ENCODE peak calls at places on chromosomes 12 and 14, in four cellular contexts. J is brain microvascular endothelial cell, Y is lung, P is mucosa of descending colon. H is an unnamed sample.

GRCh38 chr14:20802341-20803084 is at the start of gene RNASE1:
- DNase-seq in Y (peak), J (no peak), P (no peak), H (no peak)

GRCh38 chr12:7093892-7094291 is 1.6 kb upstream of the C1R start:
- DNase-seq in J (no peak), Y (no peak), P (no peak), H (no peak)

GRCh38 chr12:89236237-89236636 is 116.1 kb downstream of the DUSP6 start:
- DNase-seq in J (no peak), Y (no peak), P (no peak), H (no peak)

GRCh38 chr12:58916891-58917570 is 3.3 kb downstream of the LRIG3 start:
- DNase-seq in J (peak), P (no peak), Y (no peak), H (no peak)

GRCh38 chr12:56029666-56030293 is 8.9 kb downstream of the IKZF4 start:
- DNase-seq in Y (peak), P (no peak), J (peak), H (peak)

GRCh38 chr14:104142136-104143041 is 4.0 kb downstream of the KIF26A start:
- DNase-seq in P (peak), Y (no peak), J (no peak), H (no peak)

GRCh38 chr12:124705545-124706138 is 138.2 kb upstream of the NCOR2 start:
- DNase-seq in P (no peak), J (no peak), Y (no peak), H (no peak)

GRCh38 chr12:108340037-108340436 is 926 bp upstream of the CMKLR1 start:
- DNase-seq in J (no peak), Y (no peak), P (no peak), H (no peak)

GRCh38 chr14:70289138-70289537 is 70.3 kb downstream of the COX16 start:
- DNase-seq in J (no peak), P (no peak), Y (no peak), H (no peak)

GRCh38 chr14:35944847-35945246 is 118.7 kb downstream of the BRMS1L start:
- DNase-seq in J (no peak), Y (no peak), P (no peak), H (no peak)

GRCh38 chr12:50555471-50555885 is 50.7 kb downstream of the DIP2B start:
- DNase-seq in Y (no peak), J (no peak), P (no peak), H (no peak)

GRCh38 chr14:24425704-24426103 is 3.8 kb downstream of the CBLN3 start:
- DNase-seq in J (peak), Y (no peak), P (no peak), H (peak)

GRCh38 chr12:121958521-121959240 is 40.3 kb downstream of the CFAP251 start:
- DNase-seq in J (no peak), Y (no peak), P (no peak), H (peak)

GRCh38 chr12:94644141-94644575 is 6.2 kb downstream of the TMCC3 start:
- DNase-seq in P (no peak), J (peak), Y (no peak), H (peak)

DNA sequence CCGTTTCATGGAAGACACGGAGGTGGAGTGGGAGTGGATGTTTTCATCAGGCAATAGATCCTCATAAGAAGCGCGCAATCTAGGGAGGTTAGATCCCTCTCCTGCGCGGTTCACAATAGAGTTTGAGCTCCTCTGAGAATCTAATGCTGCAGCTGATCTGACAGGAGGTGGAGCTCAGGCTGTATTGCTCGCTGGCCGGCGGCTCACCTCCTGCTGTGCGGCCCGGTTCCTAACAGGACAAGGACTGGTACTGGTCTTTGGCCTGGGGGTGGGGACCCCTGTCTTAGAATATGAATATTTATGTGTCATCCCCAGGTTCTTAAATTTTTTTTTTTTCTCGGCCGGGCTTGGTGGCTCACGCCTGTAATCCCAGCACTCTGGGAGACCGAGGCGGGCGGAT is 36.7 kb downstream of the PRICKLE1 start:
- DNase-seq in J (no peak), P (no peak), Y (no peak), H (no peak)
- H3K4me3 ChIP-seq in J (no peak), P (no peak), Y (no peak), H (no peak)

GRCh38 chr12:62713190-62713589 is 221.8 kb downstream of the PPM1H start:
- DNase-seq in P (no peak), Y (no peak), J (no peak), H (no peak)
- H3K4me3 ChIP-seq in P (no peak), Y (no peak), J (no peak), H (no peak)

GRCh38 chr12:25069221-25069620 is 120.3 kb upstream of the BCAT1 start:
- DNase-seq in J (no peak), Y (no peak), P (no peak), H (no peak)

GRCh38 chr12:25063873-25064598 is 115.1 kb upstream of the BCAT1 start:
- DNase-seq in P (no peak), Y (no peak), J (no peak), H (no peak)

GRCh38 chr12:25065035-25065434 is 116.1 kb upstream of the BCAT1 start:
- DNase-seq in Y (no peak), P (no peak), J (no peak), H (no peak)
- H3K4me3 ChIP-seq in Y (no peak), P (no peak), J (no peak), H (no peak)

DNA sequence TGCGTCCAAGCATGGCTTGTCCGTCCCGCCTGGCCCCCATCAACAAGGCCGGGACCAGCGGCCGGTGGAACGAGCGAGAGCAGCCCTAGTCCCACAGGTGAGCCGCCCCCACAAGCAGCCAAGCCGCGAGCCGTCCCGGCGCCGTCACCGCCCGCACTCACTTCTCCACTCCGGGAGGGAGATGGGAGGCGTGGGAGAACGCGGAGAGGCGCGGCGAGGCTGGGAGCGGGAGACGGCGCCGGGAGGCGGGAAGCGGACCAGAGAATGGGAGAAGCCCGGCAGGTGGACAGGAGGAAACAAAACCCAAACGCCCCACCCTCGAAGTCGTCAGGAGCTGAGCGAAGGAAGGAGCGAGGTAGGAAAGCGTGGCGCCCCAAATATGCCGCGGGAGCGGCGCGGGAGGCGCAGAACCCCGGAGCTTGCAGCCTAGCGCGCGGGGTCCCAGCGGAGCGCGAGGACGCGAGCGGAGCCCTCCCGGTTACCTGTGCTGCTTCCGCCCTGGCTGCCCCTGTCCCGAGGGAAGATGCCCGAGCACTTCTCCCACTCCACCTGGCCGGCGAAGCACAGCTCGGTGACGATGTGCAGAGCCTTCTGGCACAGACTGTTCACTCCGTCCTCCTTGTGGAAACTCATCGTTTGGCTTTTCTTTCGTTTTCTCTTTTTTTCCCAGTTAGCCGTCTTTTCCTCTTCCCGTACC is 581 bp downstream of the SYT10 start:
- DNase-seq in P (no peak), J (no peak), Y (no peak), H (no peak)
- H3K4me3 ChIP-seq in P (no peak), J (peak), Y (peak), H (peak)

DNA sequence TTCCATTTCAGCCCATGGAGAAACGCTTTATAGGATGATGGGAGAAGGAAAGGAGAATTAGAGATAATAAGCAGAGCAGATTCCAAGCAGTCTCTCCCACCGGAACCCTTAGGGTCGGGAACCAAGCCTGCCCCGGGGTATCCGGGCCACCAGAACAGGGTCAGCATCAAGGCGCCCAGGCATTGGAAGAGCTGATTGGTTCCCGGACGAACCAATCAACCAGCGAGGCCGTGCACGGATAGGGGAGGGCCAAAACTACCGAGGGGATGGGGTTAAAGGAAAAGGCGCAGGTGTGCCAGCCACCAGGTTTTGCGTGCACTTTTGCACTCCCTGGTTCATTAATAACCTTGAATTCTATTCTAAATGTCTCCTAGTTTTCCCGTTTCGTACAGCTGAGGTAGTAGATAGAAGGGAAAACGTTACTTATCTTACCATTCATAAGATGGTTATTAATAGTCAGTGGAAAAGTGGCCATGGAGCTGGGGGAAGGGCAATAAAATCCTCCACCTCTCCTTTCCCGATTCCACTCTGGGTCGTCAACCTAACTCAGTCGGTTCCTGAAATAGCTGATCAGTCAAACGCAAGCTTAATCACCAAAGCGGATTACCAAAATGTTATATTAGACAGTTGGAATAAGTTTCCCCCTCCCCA is 1.6 kb downstream of the PPM1H start:
- DNase-seq in J (no peak), Y (peak), P (no peak), H (no peak)
- H3K4me3 ChIP-seq in J (peak), Y (peak), P (no peak), H (peak)

GRCh38 chr12:64826234-64826633 is 1.8 kb downstream of the TBC1D30 start:
- DNase-seq in P (peak), J (peak), Y (peak), H (no peak)
- H3K4me3 ChIP-seq in P (no peak), J (no peak), Y (no peak), H (no peak)

DNA sequence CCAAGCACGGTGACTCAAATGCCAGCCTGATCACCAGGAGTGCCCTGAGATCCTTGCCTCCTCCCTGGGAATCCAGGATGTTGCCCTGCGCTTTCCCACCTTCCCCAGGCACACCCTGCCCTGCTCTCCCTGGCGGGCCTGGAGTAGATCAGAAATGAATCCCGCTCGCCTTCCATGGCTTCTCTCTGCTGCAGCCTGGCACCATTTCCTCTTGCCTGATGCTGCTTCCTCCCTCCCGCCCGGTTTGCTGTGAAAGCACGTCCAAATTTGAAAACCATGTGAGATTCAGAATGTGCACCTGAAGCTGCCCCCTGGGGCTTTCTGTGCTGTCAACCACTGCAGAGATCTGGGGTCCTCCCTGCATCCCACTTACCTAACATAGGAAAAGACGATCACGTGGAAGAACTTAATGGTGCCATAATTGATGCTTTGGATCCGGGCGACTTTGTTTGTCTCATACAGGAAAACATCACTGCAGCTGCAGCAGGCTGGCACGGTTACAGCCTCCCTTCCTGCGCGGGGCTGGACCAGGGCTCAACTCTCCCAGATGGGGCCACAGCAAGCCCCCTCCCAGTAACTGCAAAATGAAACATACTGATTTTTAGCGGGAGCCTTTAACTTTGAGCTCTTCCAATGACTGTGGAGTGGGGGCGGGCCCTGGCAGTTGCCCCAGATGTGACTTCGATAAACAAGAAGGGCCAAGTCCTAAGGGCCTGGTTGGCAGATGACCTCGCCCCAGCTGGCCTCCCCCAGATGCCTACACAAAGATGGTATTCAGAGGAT is 24.9 kb upstream of the C12orf76 start:
- DNase-seq in P (peak), Y (peak), J (no peak), H (no peak)
- H3K4me3 ChIP-seq in P (no peak), Y (peak), J (peak), H (peak)

DNA sequence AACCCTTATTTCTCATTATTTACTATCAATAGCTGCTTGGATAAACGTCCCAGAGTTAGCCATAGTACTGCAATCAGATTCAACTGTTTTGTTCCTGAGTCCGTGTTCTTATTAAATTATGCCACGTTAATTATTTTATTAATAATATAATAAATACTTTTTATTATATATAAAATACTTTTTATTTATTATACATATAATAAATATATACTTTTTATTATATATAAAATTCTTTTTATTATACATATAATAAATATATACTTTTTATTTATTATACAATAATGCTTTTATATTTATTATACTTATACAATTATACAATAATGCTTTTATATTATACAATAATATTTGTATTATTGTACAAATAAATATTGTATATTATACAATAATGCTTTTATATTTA is 11.1 kb downstream of the STRAP start:
- DNase-seq in P (no peak), Y (no peak), J (no peak), H (no peak)
- H3K4me3 ChIP-seq in P (no peak), Y (no peak), J (no peak), H (no peak)

GRCh38 chr12:99154983-99155336 is 492.6 kb upstream of the GARIN6 start:
- DNase-seq in J (no peak), P (no peak), Y (no peak), H (no peak)
- H3K4me3 ChIP-seq in J (no peak), P (no peak), Y (no peak), H (no peak)

H was measured in SJSA1.